ENCODE peak calls at places on chromosomes 7 and 10, in seven cellular contexts. One of them, this sample, is unnamed.

GRCh38 chr10:81031774-81032173 is 494.1 kb downstream of the SH2D4B start:
- DNase-seq in activated CD8-positive, alpha-beta memory T cell treated with anti-CD3 and anti-CD28 coated beads for 1 hour: no peak
- DNase-seq in frontal cortex: no peak
- DNase-seq in GM12878: peak
- DNase-seq in HT1080: no peak
- DNase-seq in CD4-positive, alpha-beta T cell: no peak
- DNase-seq in substantia nigra: no peak
- DNase-seq in this sample: peak

GRCh38 chr10:103667390-103667789 is 173.9 kb downstream of the NEURL1 start:
- DNase-seq in activated CD8-positive, alpha-beta memory T cell treated with anti-CD3 and anti-CD28 coated beads for 1 hour: no peak
- DNase-seq in frontal cortex: no peak
- DNase-seq in GM12878: no peak
- DNase-seq in substantia nigra: no peak
- DNase-seq in HT1080: no peak
- DNase-seq in CD4-positive, alpha-beta T cell: no peak
- DNase-seq in this sample: no peak

GRCh38 chr7:37162106-37162505 is 286.6 kb downstream of the ELMO1 start:
- DNase-seq in frontal cortex: no peak
- DNase-seq in HT1080: no peak
- DNase-seq in GM12878: no peak
- DNase-seq in activated CD8-positive, alpha-beta memory T cell treated with anti-CD3 and anti-CD28 coated beads for 1 hour: no peak
- DNase-seq in CD4-positive, alpha-beta T cell: no peak
- DNase-seq in substantia nigra: no peak
- DNase-seq in this sample: no peak

GRCh38 chr7:25854608-25855497 is 297.1 kb upstream of the NFE2L3 start:
- DNase-seq in substantia nigra: peak
- DNase-seq in activated CD8-positive, alpha-beta memory T cell treated with anti-CD3 and anti-CD28 coated beads for 1 hour: no peak
- DNase-seq in frontal cortex: no peak
- DNase-seq in GM12878: no peak
- DNase-seq in HT1080: peak
- DNase-seq in CD4-positive, alpha-beta T cell: no peak
- DNase-seq in this sample: peak

GRCh38 chr10:31262672-31263071 is 56.3 kb upstream of the ZEB1 start:
- DNase-seq in substantia nigra: no peak
- DNase-seq in GM12878: no peak
- DNase-seq in activated CD8-positive, alpha-beta memory T cell treated with anti-CD3 and anti-CD28 coated beads for 1 hour: no peak
- DNase-seq in HT1080: no peak
- DNase-seq in CD4-positive, alpha-beta T cell: no peak
- DNase-seq in frontal cortex: no peak
- DNase-seq in this sample: no peak

GRCh38 chr7:106062006-106062405 is 50.1 kb downstream of the SYPL1 start:
- DNase-seq in substantia nigra: no peak
- DNase-seq in CD4-positive, alpha-beta T cell: no peak
- DNase-seq in HT1080: no peak
- DNase-seq in GM12878: no peak
- DNase-seq in activated CD8-positive, alpha-beta memory T cell treated with anti-CD3 and anti-CD28 coated beads for 1 hour: no peak
- DNase-seq in frontal cortex: no peak
- DNase-seq in this sample: no peak

GRCh38 chr10:121813857-121814256 is 114.0 kb downstream of the ATE1 start:
- DNase-seq in frontal cortex: no peak
- DNase-seq in activated CD8-positive, alpha-beta memory T cell treated with anti-CD3 and anti-CD28 coated beads for 1 hour: no peak
- DNase-seq in substantia nigra: no peak
- DNase-seq in HT1080: no peak
- DNase-seq in CD4-positive, alpha-beta T cell: no peak
- DNase-seq in GM12878: no peak
- DNase-seq in this sample: no peak

GRCh38 chr7:128391805-128392204 is 18.0 kb downstream of the IMPDH1 start:
- DNase-seq in HT1080: no peak
- DNase-seq in frontal cortex: no peak
- DNase-seq in activated CD8-positive, alpha-beta memory T cell treated with anti-CD3 and anti-CD28 coated beads for 1 hour: no peak
- DNase-seq in substantia nigra: no peak
- DNase-seq in CD4-positive, alpha-beta T cell: no peak
- DNase-seq in GM12878: no peak
- DNase-seq in this sample: no peak

GRCh38 chr10:8042032-8042863 is 12.2 kb upstream of the GATA3 start:
- DNase-seq in CD4-positive, alpha-beta T cell: no peak
- DNase-seq in HT1080: no peak
- DNase-seq in substantia nigra: no peak
- DNase-seq in frontal cortex: no peak
- DNase-seq in activated CD8-positive, alpha-beta memory T cell treated with anti-CD3 and anti-CD28 coated beads for 1 hour: no peak
- DNase-seq in GM12878: no peak
- DNase-seq in this sample: no peak

GRCh38 chr10:60032723-60033122 is 126.4 kb upstream of the CCDC6 start:
- DNase-seq in HT1080: peak
- DNase-seq in GM12878: peak
- DNase-seq in substantia nigra: no peak
- DNase-seq in activated CD8-positive, alpha-beta memory T cell treated with anti-CD3 and anti-CD28 coated beads for 1 hour: no peak
- DNase-seq in CD4-positive, alpha-beta T cell: no peak
- DNase-seq in frontal cortex: peak
- DNase-seq in this sample: peak

GRCh38 chr7:108164342-108164741 is 34.2 kb upstream of the LAMB4 start:
- DNase-seq in activated CD8-positive, alpha-beta memory T cell treated with anti-CD3 and anti-CD28 coated beads for 1 hour: no peak
- DNase-seq in HT1080: no peak
- DNase-seq in CD4-positive, alpha-beta T cell: no peak
- DNase-seq in substantia nigra: no peak
- DNase-seq in GM12878: no peak
- DNase-seq in frontal cortex: no peak
- DNase-seq in this sample: no peak

GRCh38 chr10:90860790-90861189 is 3.0 kb upstream of the HTR7 start:
- DNase-seq in activated CD8-positive, alpha-beta memory T cell treated with anti-CD3 and anti-CD28 coated beads for 1 hour: no peak
- DNase-seq in GM12878: no peak
- DNase-seq in substantia nigra: no peak
- DNase-seq in CD4-positive, alpha-beta T cell: no peak
- DNase-seq in HT1080: no peak
- DNase-seq in frontal cortex: no peak
- DNase-seq in this sample: no peak

GRCh38 chr10:43606323-43607198 is at the start of gene ZNF485:
- DNase-seq in HT1080: peak
- DNase-seq in CD4-positive, alpha-beta T cell: peak
- DNase-seq in activated CD8-positive, alpha-beta memory T cell treated with anti-CD3 and anti-CD28 coated beads for 1 hour: peak
- DNase-seq in GM12878: no peak
- DNase-seq in substantia nigra: peak
- DNase-seq in frontal cortex: peak
- DNase-seq in this sample: peak

GRCh38 chr10:20185116-20185515 is 368.9 kb downstream of the PLXDC2 start:
- DNase-seq in HT1080: no peak
- DNase-seq in GM12878: no peak
- DNase-seq in CD4-positive, alpha-beta T cell: no peak
- DNase-seq in activated CD8-positive, alpha-beta memory T cell treated with anti-CD3 and anti-CD28 coated beads for 1 hour: no peak
- DNase-seq in frontal cortex: no peak
- DNase-seq in substantia nigra: no peak
- DNase-seq in this sample: no peak

GRCh38 chr10:118041316-118041715 is 5.4 kb downstream of the RAB11FIP2 start:
- DNase-seq in HT1080: peak
- DNase-seq in GM12878: no peak
- DNase-seq in CD4-positive, alpha-beta T cell: no peak
- DNase-seq in substantia nigra: no peak
- DNase-seq in activated CD8-positive, alpha-beta memory T cell treated with anti-CD3 and anti-CD28 coated beads for 1 hour: no peak
- DNase-seq in frontal cortex: no peak
- DNase-seq in this sample: no peak

GRCh38 chr7:12800501-12800900 is 113.1 kb downstream of the ARL4A start:
- DNase-seq in GM12878: no peak
- DNase-seq in CD4-positive, alpha-beta T cell: no peak
- DNase-seq in frontal cortex: no peak
- DNase-seq in substantia nigra: no peak
- DNase-seq in activated CD8-positive, alpha-beta memory T cell treated with anti-CD3 and anti-CD28 coated beads for 1 hour: no peak
- DNase-seq in HT1080: no peak
- DNase-seq in this sample: no peak

GRCh38 chr7:85682819-85683218 is 496.0 kb upstream of the SEMA3D start:
- DNase-seq in GM12878: no peak
- DNase-seq in frontal cortex: no peak
- DNase-seq in HT1080: no peak
- DNase-seq in CD4-positive, alpha-beta T cell: no peak
- DNase-seq in activated CD8-positive, alpha-beta memory T cell treated with anti-CD3 and anti-CD28 coated beads for 1 hour: no peak
- DNase-seq in substantia nigra: no peak
- DNase-seq in this sample: no peak

GRCh38 chr7:110007316-110007910 is 1083.5 kb upstream of the LRRN3 start:
- DNase-seq in HT1080: no peak
- DNase-seq in CD4-positive, alpha-beta T cell: no peak
- DNase-seq in frontal cortex: no peak
- DNase-seq in substantia nigra: no peak
- DNase-seq in activated CD8-positive, alpha-beta memory T cell treated with anti-CD3 and anti-CD28 coated beads for 1 hour: no peak
- DNase-seq in GM12878: no peak
- DNase-seq in this sample: no peak

GRCh38 chr7:150755473-150756099 is 18.4 kb downstream of the GIMAP5 start:
- DNase-seq in HT1080: peak
- DNase-seq in frontal cortex: no peak
- DNase-seq in CD4-positive, alpha-beta T cell: peak
- DNase-seq in GM12878: peak
- DNase-seq in activated CD8-positive, alpha-beta memory T cell treated with anti-CD3 and anti-CD28 coated beads for 1 hour: peak
- DNase-seq in substantia nigra: no peak
- DNase-seq in this sample: peak

GRCh38 chr7:152909683-152910544 is 150.4 kb downstream of the ACTR3B start:
- DNase-seq in GM12878: no peak
- DNase-seq in frontal cortex: no peak
- DNase-seq in substantia nigra: no peak
- DNase-seq in CD4-positive, alpha-beta T cell: no peak
- DNase-seq in HT1080: peak
- DNase-seq in activated CD8-positive, alpha-beta memory T cell treated with anti-CD3 and anti-CD28 coated beads for 1 hour: no peak
- DNase-seq in this sample: no peak

GRCh38 chr10:103854687-103855423 is 521 bp downstream of the SH3PXD2A start:
- DNase-seq in CD4-positive, alpha-beta T cell: peak
- DNase-seq in substantia nigra: peak
- DNase-seq in HT1080: peak
- DNase-seq in frontal cortex: peak
- DNase-seq in GM12878: no peak
- DNase-seq in activated CD8-positive, alpha-beta memory T cell treated with anti-CD3 and anti-CD28 coated beads for 1 hour: no peak
- DNase-seq in this sample: no peak

GRCh38 chr10:79491171-79491835 is 21.0 kb upstream of the EIF5AL1 start:
- DNase-seq in activated CD8-positive, alpha-beta memory T cell treated with anti-CD3 and anti-CD28 coated beads for 1 hour: no peak
- DNase-seq in substantia nigra: no peak
- DNase-seq in frontal cortex: no peak
- DNase-seq in GM12878: no peak
- DNase-seq in CD4-positive, alpha-beta T cell: no peak
- DNase-seq in HT1080: no peak
- DNase-seq in this sample: no peak

GRCh38 chr10:110446954-110447608 is 50.6 kb upstream of the DUSP5 start:
- DNase-seq in HT1080: peak
- DNase-seq in CD4-positive, alpha-beta T cell: no peak
- DNase-seq in substantia nigra: no peak
- DNase-seq in frontal cortex: no peak
- DNase-seq in activated CD8-positive, alpha-beta memory T cell treated with anti-CD3 and anti-CD28 coated beads for 1 hour: no peak
- DNase-seq in GM12878: no peak
- DNase-seq in this sample: no peak

GRCh38 chr7:149293338-149293737 is 31.3 kb downstream of the ZNF783 start:
- DNase-seq in activated CD8-positive, alpha-beta memory T cell treated with anti-CD3 and anti-CD28 coated beads for 1 hour: no peak
- DNase-seq in HT1080: no peak
- DNase-seq in substantia nigra: no peak
- DNase-seq in GM12878: no peak
- DNase-seq in CD4-positive, alpha-beta T cell: no peak
- DNase-seq in frontal cortex: no peak
- DNase-seq in this sample: no peak

GRCh38 chr10:62924344-62924748 is 108.2 kb upstream of the EGR2 start:
- DNase-seq in CD4-positive, alpha-beta T cell: no peak
- DNase-seq in frontal cortex: no peak
- DNase-seq in activated CD8-positive, alpha-beta memory T cell treated with anti-CD3 and anti-CD28 coated beads for 1 hour: no peak
- DNase-seq in HT1080: no peak
- DNase-seq in GM12878: no peak
- DNase-seq in substantia nigra: no peak
- DNase-seq in this sample: no peak

GRCh38 chr7:29146082-29146706 is at the start of gene CPVL:
- DNase-seq in activated CD8-positive, alpha-beta memory T cell treated with anti-CD3 and anti-CD28 coated beads for 1 hour: no peak
- DNase-seq in CD4-positive, alpha-beta T cell: no peak
- DNase-seq in GM12878: no peak
- DNase-seq in HT1080: no peak
- DNase-seq in frontal cortex: no peak
- DNase-seq in substantia nigra: peak
- DNase-seq in this sample: no peak

GRCh38 chr7:35717516-35717915 is 22.6 kb upstream of the HERPUD2 start:
- DNase-seq in HT1080: no peak
- DNase-seq in substantia nigra: no peak
- DNase-seq in frontal cortex: no peak
- DNase-seq in activated CD8-positive, alpha-beta memory T cell treated with anti-CD3 and anti-CD28 coated beads for 1 hour: no peak
- DNase-seq in CD4-positive, alpha-beta T cell: no peak
- DNase-seq in GM12878: no peak
- DNase-seq in this sample: no peak

GRCh38 chr7:151792011-151792410 is 84.9 kb downstream of the PRKAG2 start:
- DNase-seq in substantia nigra: no peak
- DNase-seq in activated CD8-positive, alpha-beta memory T cell treated with anti-CD3 and anti-CD28 coated beads for 1 hour: no peak
- DNase-seq in GM12878: no peak
- DNase-seq in HT1080: no peak
- DNase-seq in frontal cortex: no peak
- DNase-seq in CD4-positive, alpha-beta T cell: no peak
- DNase-seq in this sample: no peak

GRCh38 chr10:91955114-91955513 is 31.5 kb downstream of the BTAF1 start:
- DNase-seq in substantia nigra: no peak
- DNase-seq in GM12878: no peak
- DNase-seq in CD4-positive, alpha-beta T cell: no peak
- DNase-seq in frontal cortex: no peak
- DNase-seq in activated CD8-positive, alpha-beta memory T cell treated with anti-CD3 and anti-CD28 coated beads for 1 hour: no peak
- DNase-seq in HT1080: no peak
- DNase-seq in this sample: no peak

GRCh38 chr7:5478568-5479045 is 55.0 kb upstream of the TNRC18 start:
- DNase-seq in frontal cortex: no peak
- DNase-seq in GM12878: no peak
- DNase-seq in substantia nigra: no peak
- DNase-seq in HT1080: no peak
- DNase-seq in CD4-positive, alpha-beta T cell: no peak
- DNase-seq in activated CD8-positive, alpha-beta memory T cell treated with anti-CD3 and anti-CD28 coated beads for 1 hour: no peak
- DNase-seq in this sample: no peak

GRCh38 chr7:158044156-158044823 is 543.3 kb downstream of the PTPRN2 start:
- DNase-seq in activated CD8-positive, alpha-beta memory T cell treated with anti-CD3 and anti-CD28 coated beads for 1 hour: no peak
- DNase-seq in HT1080: no peak
- DNase-seq in CD4-positive, alpha-beta T cell: no peak
- DNase-seq in GM12878: no peak
- DNase-seq in substantia nigra: no peak
- DNase-seq in frontal cortex: no peak
- DNase-seq in this sample: no peak

GRCh38 chr7:120831260-120831659 is 26.7 kb downstream of the TSPAN12 start:
- DNase-seq in frontal cortex: no peak
- DNase-seq in CD4-positive, alpha-beta T cell: no peak
- DNase-seq in GM12878: no peak
- DNase-seq in HT1080: no peak
- DNase-seq in substantia nigra: no peak
- DNase-seq in activated CD8-positive, alpha-beta memory T cell treated with anti-CD3 and anti-CD28 coated beads for 1 hour: no peak
- DNase-seq in this sample: no peak

GRCh38 chr10:69492091-69492745 is 41.0 kb downstream of the TSPAN15 start:
- DNase-seq in frontal cortex: no peak
- DNase-seq in activated CD8-positive, alpha-beta memory T cell treated with anti-CD3 and anti-CD28 coated beads for 1 hour: no peak
- DNase-seq in CD4-positive, alpha-beta T cell: no peak
- DNase-seq in substantia nigra: peak
- DNase-seq in HT1080: no peak
- DNase-seq in GM12878: no peak
- DNase-seq in this sample: no peak

GRCh38 chr7:17939111-17939669 is 1.1 kb downstream of the SNX13 start:
- DNase-seq in GM12878: no peak
- DNase-seq in frontal cortex: no peak
- DNase-seq in substantia nigra: no peak
- DNase-seq in CD4-positive, alpha-beta T cell: no peak
- DNase-seq in activated CD8-positive, alpha-beta memory T cell treated with anti-CD3 and anti-CD28 coated beads for 1 hour: no peak
- DNase-seq in HT1080: peak
- DNase-seq in this sample: no peak

GRCh38 chr10:681670-682318 is 7.7 kb downstream of the DIP2C start:
- DNase-seq in frontal cortex: no peak
- DNase-seq in GM12878: no peak
- DNase-seq in CD4-positive, alpha-beta T cell: no peak
- DNase-seq in substantia nigra: no peak
- DNase-seq in HT1080: no peak
- DNase-seq in activated CD8-positive, alpha-beta memory T cell treated with anti-CD3 and anti-CD28 coated beads for 1 hour: no peak
- DNase-seq in this sample: no peak